ENCODE peak calls at places on chromosomes 2 and 18, in eight cellular contexts. W is BE2C, L is choroid plexus epithelial cell, E is epithelial cell of esophagus, Q is left ventricle myocardium inferior, C is GM23248, T is heart right ventricle, X is HCT116. M is an unnamed sample.

GRCh38 chr18:77115461-77115907 is 17.1 kb downstream of the MBP start:
- DNase-seq in E (no peak), T (no peak), L (peak; percentile 50), X (no peak), W (no peak), C (no peak), Q (no peak), M (no peak)

GRCh38 chr2:39405364-39405763 is 31.7 kb downstream of the MAP4K3 start:
- DNase-seq in W (no peak), L (no peak), X (no peak), C (no peak), T (no peak), E (peak; percentile 98), Q (no peak), M (no peak)

GRCh38 chr2:158904126-158904525 is 64.3 kb upstream of the TANC1 start:
- DNase-seq in Q (no peak), L (no peak), C (peak; percentile 32), E (no peak), W (no peak), X (no peak), T (no peak), M (no peak)

GRCh38 chr2:240343548-240343947 is 91.9 kb upstream of the GPC1 start:
- DNase-seq in E (no peak), L (no peak), Q (no peak), C (no peak), X (no peak), W (no peak), T (no peak), M (no peak)

GRCh38 chr2:16016282-16016681 is 75.9 kb downstream of the MYCN start:
- DNase-seq in W (peak; percentile 93), Q (no peak), C (no peak), X (no peak), T (no peak), L (no peak), E (no peak), M (no peak)

GRCh38 chr2:29481313-29481712 is 366.1 kb downstream of the CLIP4 start:
- DNase-seq in W (no peak), Q (no peak), C (no peak), L (no peak), X (no peak), T (no peak), E (no peak), M (no peak)

GRCh38 chr2:144331652-144332355 is 188.1 kb downstream of the ZEB2 start:
- DNase-seq in Q (no peak), X (peak; percentile 29), T (peak; percentile 65), C (peak; percentile 86), E (no peak), L (no peak), W (no peak), M (peak; percentile 66)

GRCh38 chr2:121476714-121477113 is 54.0 kb upstream of the RNU4ATAC start:
- DNase-seq in C (no peak), E (no peak), W (no peak), X (no peak), T (no peak), Q (no peak), L (no peak), M (no peak)

GRCh38 chr18:49967171-49967570 is 153.8 kb upstream of the ACAA2 start:
- DNase-seq in Q (no peak), T (no peak), C (no peak), L (no peak), W (no peak), X (peak; percentile 56), E (no peak), M (no peak)

GRCh38 chr2:32464441-32464840 is 107.6 kb downstream of the BIRC6 start:
- DNase-seq in W (no peak), Q (no peak), E (no peak), C (peak; percentile 16), T (no peak), X (no peak), L (peak; percentile 65), M (no peak)

GRCh38 chr2:176212276-176212675 is 23.8 kb downstream of the HOXD1 start:
- DNase-seq in L (no peak), W (no peak), Q (no peak), E (no peak), X (no peak), C (no peak), T (no peak), M (no peak)

GRCh38 chr18:9643549-9643948 is 29.2 kb upstream of the PPP4R1 start:
- DNase-seq in T (peak; percentile 40), W (no peak), X (peak; percentile 85), Q (no peak), L (peak; percentile 98), E (peak; percentile 95), C (peak; percentile 97), M (no peak)

GRCh38 chr2:142803158-142803557 is 74.3 kb upstream of the KYNU start:
- DNase-seq in X (no peak), C (no peak), T (no peak), L (no peak), W (no peak), Q (no peak), E (no peak), M (no peak)

GRCh38 chr18:76985156-76985950 is 147.2 kb downstream of the MBP start:
- DNase-seq in E (no peak), Q (no peak), X (no peak), W (no peak), L (no peak), T (no peak), C (no peak), M (no peak)

GRCh38 chr18:37442477-37442876 is 123.1 kb downstream of the CELF4 start:
- DNase-seq in Q (no peak), C (no peak), E (no peak), L (no peak), T (no peak), X (no peak), W (no peak), M (no peak)

GRCh38 chr2:126687503-126687902 is 31.5 kb downstream of the GYPC start:
- DNase-seq in L (no peak), T (no peak), W (no peak), X (no peak), E (no peak), C (no peak), Q (no peak), M (no peak)

DNA sequence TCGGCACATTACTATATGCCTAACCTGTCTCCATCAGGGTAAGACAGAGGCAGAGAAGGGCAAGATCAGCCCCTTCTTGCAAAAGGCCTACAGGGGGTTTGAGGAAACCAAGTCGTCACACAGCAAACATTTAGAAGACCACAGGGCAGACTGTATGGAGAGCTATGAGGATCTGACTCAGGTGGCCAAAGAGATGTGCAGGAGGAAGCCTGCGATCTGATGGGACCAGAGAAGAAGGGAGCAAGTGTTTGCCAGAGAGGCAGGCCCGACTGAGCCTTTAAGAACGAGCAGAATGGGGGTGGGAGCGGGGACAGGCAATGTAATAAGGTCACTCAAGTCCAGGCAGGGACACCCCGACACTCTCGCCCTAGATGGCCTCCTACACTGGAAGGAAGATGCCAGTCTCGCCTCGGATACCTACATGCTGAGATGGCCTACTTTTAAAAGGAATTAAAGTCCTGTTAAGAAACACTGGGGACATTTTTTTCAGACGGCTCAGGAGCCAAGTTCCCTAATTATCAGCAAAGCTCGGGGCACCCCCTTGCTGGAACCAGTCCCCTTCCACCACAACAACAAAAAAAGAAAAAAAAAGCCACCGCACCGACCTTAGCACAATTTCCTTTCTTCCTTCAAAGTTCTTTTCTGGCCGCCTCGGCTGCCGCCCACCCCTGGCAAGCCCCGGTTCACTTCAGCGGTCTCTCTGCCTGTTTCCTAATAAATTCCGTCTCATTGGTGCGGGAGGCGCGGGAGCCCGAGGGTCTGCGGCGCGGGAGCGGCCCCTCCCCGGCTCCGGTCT is 1.5 kb downstream of the SFXN5 start:
- DNase-seq in Q (no peak), L (peak; percentile 30), E (peak; percentile 29), X (no peak), W (no peak), T (no peak), C (peak; percentile 59), M (no peak)
- H3K4me3 ChIP-seq in Q (peak overlapping the region; percentile 79), L (peak overlapping the region; percentile 90), E (peak overlapping the region; percentile 81), X (peak overlapping the region; percentile 80), W (peak overlapping the region; percentile 60), T (peak overlapping the region; percentile 90), C (peak overlapping the region; percentile 78), M (peak overlapping the region; percentile 94)

DNA sequence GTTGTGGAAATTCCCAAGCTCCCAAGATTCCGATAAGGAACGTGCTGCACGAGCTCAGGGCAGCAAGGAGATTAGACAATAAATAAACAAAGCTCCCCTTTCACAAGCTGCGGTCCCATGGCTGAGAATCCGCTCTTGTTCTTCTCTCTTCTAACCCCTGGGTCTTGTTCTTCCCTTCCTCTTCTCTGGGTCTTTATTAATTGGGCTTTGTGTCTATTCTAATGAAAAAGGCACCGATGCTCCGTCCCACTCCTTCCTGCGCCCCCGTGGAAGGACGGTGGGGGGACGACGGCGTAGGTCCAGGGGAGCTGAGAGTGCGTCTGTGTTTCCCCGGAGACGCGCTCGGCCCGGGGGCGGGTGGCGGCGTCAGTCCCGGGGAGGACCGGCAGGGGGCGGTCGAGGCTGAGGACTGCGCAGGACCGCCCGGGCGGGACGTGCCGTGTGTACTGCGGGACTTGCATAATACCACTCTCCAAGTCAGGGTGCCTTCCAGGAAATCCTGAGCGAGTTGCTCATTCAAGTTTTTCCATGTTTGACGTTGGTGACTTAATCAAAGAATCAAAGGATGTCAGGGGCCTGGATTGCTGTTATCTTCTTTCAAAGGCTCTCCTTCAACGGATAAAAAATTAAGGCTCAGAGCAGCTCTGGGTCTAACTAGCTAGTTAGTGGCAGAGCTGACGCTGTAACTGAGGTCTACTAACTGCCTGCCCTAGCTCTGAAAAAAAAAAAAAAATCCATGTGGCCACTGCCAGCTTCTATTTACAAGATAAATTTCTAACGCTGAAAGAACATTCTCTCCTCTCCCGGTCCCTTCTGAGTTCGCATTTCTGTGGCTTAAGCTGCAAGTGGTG is 321.4 kb downstream of the TGIF1 start:
- DNase-seq in E (peak; percentile 94), T (peak; percentile 81), C (peak; percentile 96), L (peak; percentile 95), X (peak; percentile 41), Q (peak; percentile 86), W (peak; percentile 50), M (peak; percentile 91)
- H3K4me3 ChIP-seq in E (peak overlapping the region; percentile 31), T (no peak overlapping the region), C (peak overlapping the region; percentile 69), L (peak overlapping the region; percentile 46), X (peak overlapping the region; percentile 36), Q (peak overlapping the region; percentile 58), W (no peak overlapping the region), M (peak overlapping the region; percentile 29)

GRCh38 chr2:160408205-160408561 is 85.4 kb downstream of the RBMS1 start:
- DNase-seq in E (no peak), T (no peak), L (no peak), Q (no peak), W (no peak), X (no peak), C (no peak), M (no peak)
- H3K4me3 ChIP-seq in E (peak overlapping the region; percentile 41), T (peak overlapping the region; percentile 28), L (peak overlapping the region; percentile 48), Q (peak overlapping the region; percentile 95), W (peak overlapping the region; percentile 56), X (no peak overlapping the region), C (peak overlapping the region; percentile 62), M (peak overlapping the region; percentile 99)

DNA sequence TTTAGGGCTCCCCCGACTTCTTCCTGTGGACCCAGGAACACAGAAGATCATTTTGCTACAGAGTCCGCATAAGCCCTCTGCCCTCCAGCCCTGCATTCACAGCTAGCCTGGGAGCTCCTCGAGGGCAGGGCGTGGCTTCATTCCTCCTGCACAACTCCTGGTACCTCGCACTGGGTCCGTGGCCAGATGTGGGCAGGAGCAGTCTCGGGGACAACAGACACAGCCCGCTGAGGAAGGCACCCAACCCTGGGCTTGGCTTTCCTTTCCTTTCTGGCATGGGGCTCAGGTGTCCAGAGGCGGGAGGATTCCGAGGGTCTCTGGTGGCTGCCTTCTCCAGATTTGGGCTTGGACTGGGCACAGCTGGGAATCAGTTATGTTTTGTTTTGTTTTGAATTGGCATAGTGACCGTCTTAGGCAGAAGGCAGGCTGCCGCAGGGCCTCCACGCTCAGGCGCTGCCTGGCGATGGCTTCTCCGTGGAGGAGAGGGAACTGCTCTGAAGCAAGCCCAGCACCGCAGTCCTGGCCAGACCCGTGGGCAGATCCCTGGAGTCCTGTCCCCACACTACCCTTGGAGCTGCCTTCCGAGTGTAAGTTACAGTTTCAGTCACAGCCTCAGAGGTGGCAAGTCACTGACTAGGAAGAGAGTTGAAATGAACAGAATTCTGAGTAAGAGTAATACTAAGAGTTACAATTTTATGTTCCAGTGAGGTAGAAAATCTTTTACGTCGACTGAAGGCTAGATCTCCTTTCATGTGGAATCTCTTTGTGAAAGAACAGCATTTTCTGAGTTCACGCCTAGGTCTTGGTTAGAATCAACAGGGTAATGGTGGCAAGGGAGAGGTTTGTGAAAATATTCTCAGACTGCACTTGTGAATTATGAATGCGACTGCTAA is 47.9 kb downstream of the LDLRAD4 start:
- DNase-seq in X (no peak), W (no peak), T (peak; percentile 52), E (no peak), C (peak; percentile 35), Q (peak; percentile 55), L (no peak), M (peak; percentile 64)
- H3K4me3 ChIP-seq in X (no peak overlapping the region), W (no peak overlapping the region), T (no peak overlapping the region), E (no peak overlapping the region), C (no peak overlapping the region), Q (peak overlapping the region; percentile 47), L (no peak overlapping the region), M (peak overlapping the region; percentile 39)

M was measured in tibial artery.